ENCODE peak calls at places on chromosomes 7 and 10, in six cellular contexts. P is HFF-Myc; Y is cardiac fibroblast; O is CD8-positive, alpha-beta memory T cell; E is choroid plexus epithelial cell; W is mesenchymal stem cell. L is an unnamed sample.

GRCh38 chr7:22302193-22302592 is 54.8 kb downstream of the RAPGEF5 start:
- DNase-seq in W (no peak), O (no peak), E (no peak), Y (no peak), P (no peak), L (no peak)

GRCh38 chr10:63707254-63707910 is 186.2 kb downstream of the REEP3 start:
- DNase-seq in Y (peak), E (peak), O (no peak), P (peak), W (peak), L (no peak)

GRCh38 chr10:1513221-1513620 is 224.1 kb downstream of the ADARB2 start:
- DNase-seq in O (no peak), P (no peak), E (no peak), W (no peak), Y (no peak), L (no peak)

GRCh38 chr7:2845193-2845592 is 1.1 kb upstream of the GNA12 start:
- DNase-seq in E (no peak), O (no peak), Y (no peak), P (no peak), W (no peak), L (no peak)

GRCh38 chr10:106498675-106499074 is 665.8 kb downstream of the SORCS1 start:
- DNase-seq in P (no peak), E (no peak), Y (no peak), W (no peak), O (no peak), L (no peak)

GRCh38 chr10:16712883-16713282 is 104.3 kb downstream of the RSU1 start:
- DNase-seq in P (no peak), Y (no peak), O (no peak), W (no peak), E (no peak), L (no peak)

GRCh38 chr10:95628786-95629185 is 27.7 kb downstream of the ALDH18A1 start:
- DNase-seq in O (no peak), E (peak), P (no peak), Y (no peak), W (no peak), L (no peak)

GRCh38 chr10:96089116-96089515 is 41.0 kb upstream of the ZNF518A start:
- DNase-seq in O (no peak), P (no peak), W (no peak), Y (no peak), E (no peak), L (no peak)

GRCh38 chr10:98344589-98345038 is 70.4 kb downstream of the PYROXD2 start:
- DNase-seq in W (peak), E (peak), P (no peak), Y (peak), O (no peak), L (no peak)

GRCh38 chr10:1525354-1526162 is 211.8 kb downstream of the ADARB2 start:
- DNase-seq in W (no peak), Y (no peak), P (no peak), E (no peak), O (no peak), L (no peak)

GRCh38 chr10:11573497-11573896 is 38.0 kb downstream of the USP6NL start:
- DNase-seq in O (no peak), E (peak), P (no peak), W (peak), Y (peak), L (no peak)

GRCh38 chr10:51168086-51168815 is 94.0 kb downstream of the PRKG1 start:
- DNase-seq in Y (no peak), W (no peak), O (no peak), E (no peak), P (no peak), L (no peak)

GRCh38 chr10:118471863-118472262 is 123.6 kb downstream of the PRLHR start:
- DNase-seq in E (peak), O (no peak), Y (peak), P (peak), W (no peak), L (no peak)

GRCh38 chr10:90583416-90583815 is 274.4 kb downstream of the HTR7 start:
- DNase-seq in O (no peak), W (no peak), E (no peak), P (no peak), Y (no peak), L (no peak)

GRCh38 chr10:50421026-50421719 is 169.9 kb upstream of the ASAH2 start:
- DNase-seq in W (peak), O (no peak), Y (peak), E (peak), P (no peak), L (no peak)

GRCh38 chr10:11441151-11441535 is 170.3 kb downstream of the USP6NL start:
- DNase-seq in P (no peak), W (no peak), O (no peak), E (no peak), Y (no peak), L (no peak)

GRCh38 chr10:1120761-1121160 is 64.6 kb downstream of the WDR37 start:
- DNase-seq in Y (no peak), W (no peak), O (no peak), E (no peak), P (no peak), L (no peak)

GRCh38 chr7:155754165-155754564 is 58.1 kb downstream of the SHH start:
- DNase-seq in W (no peak), O (no peak), Y (no peak), P (no peak), E (no peak), L (no peak)

GRCh38 chr10:52771534-52772455 is 789 bp downstream of the MBL2 start:
- DNase-seq in W (no peak), O (no peak), P (no peak), Y (no peak), E (no peak), L (no peak)

GRCh38 chr7:148699772-148700629 is 1.3 kb downstream of the CUL1 start:
- DNase-seq in P (no peak), Y (peak), E (peak), W (peak), O (no peak), L (no peak)

GRCh38 chr7:156816943-156817572 is 75.9 kb downstream of the LMBR1 start:
- DNase-seq in E (peak), W (peak), Y (peak), P (no peak), O (no peak), L (no peak)

GRCh38 chr10:102230861-102231356 is 4.8 kb downstream of the ELOVL3 start:
- DNase-seq in Y (peak), P (no peak), W (no peak), E (peak), O (peak), L (no peak)

GRCh38 chr10:73992899-73993788 is 4.8 kb upstream of the VCL start:
- DNase-seq in E (peak), P (no peak), O (no peak), W (peak), Y (peak), L (no peak)

GRCh38 chr7:7808156-7808555 is 89.7 kb upstream of the RPA3 start:
- DNase-seq in E (peak), O (no peak), W (peak), P (no peak), Y (peak), L (no peak)

GRCh38 chr10:110798340-110798739 is 73.4 kb upstream of the PDCD4 start:
- DNase-seq in E (no peak), Y (no peak), P (no peak), O (no peak), W (no peak), L (no peak)

GRCh38 chr10:34811968-34812514 is 3.1 kb downstream of the PARD3 start:
- DNase-seq in E (peak), Y (no peak), O (no peak), P (no peak), W (peak), L (no peak)

GRCh38 chr7:303884-304573 is 14.1 kb downstream of the FOXL3 start:
- DNase-seq in O (no peak), E (no peak), Y (no peak), W (no peak), P (no peak), L (no peak)

GRCh38 chr7:39979406-39980073 is 29.5 kb downstream of the CDK13 start:
- DNase-seq in E (no peak), O (peak), P (no peak), W (no peak), Y (no peak), L (peak)

GRCh38 chr7:82288769-82289535 is 154.6 kb downstream of the CACNA2D1 start:
- DNase-seq in E (peak), P (no peak), W (no peak), O (no peak), Y (peak), L (no peak)

GRCh38 chr10:129646921-129647320 is 179.9 kb downstream of the MGMT start:
- DNase-seq in E (no peak), P (no peak), O (no peak), W (no peak), Y (no peak), L (no peak)

GRCh38 chr10:70232155-70232858 is 922 bp downstream of the PPA1 start:
- DNase-seq in Y (peak), P (no peak), E (peak), W (peak), O (peak), L (peak)

GRCh38 chr10:124126139-124126538 is 32.7 kb upstream of the CHST15 start:
- DNase-seq in E (no peak), Y (no peak), W (no peak), P (no peak), O (no peak), L (no peak)

GRCh38 chr7:111605246-111605645 is 43.0 kb upstream of the IMMP2L start:
- DNase-seq in Y (no peak), W (no peak), O (no peak), P (no peak), E (no peak), L (no peak)

GRCh38 chr7:101216860-101217387 is 457 bp downstream of the PLOD3 start:
- DNase-seq in E (no peak), W (no peak), P (no peak), Y (no peak), O (no peak), L (no peak)

GRCh38 chr7:20170626-20171025 is 46.6 kb downstream of the MACC1 start:
- DNase-seq in O (no peak), W (no peak), E (no peak), Y (no peak), P (no peak), L (no peak)

GRCh38 chr10:118405933-118406332 is 63.8 kb upstream of the FAM204A start:
- DNase-seq in P (no peak), W (no peak), E (peak), O (no peak), Y (no peak), L (no peak)

GRCh38 chr10:28492093-28492492 is 40.8 kb upstream of the WAC start:
- DNase-seq in W (no peak), O (no peak), Y (peak), E (no peak), P (no peak), L (no peak)

GRCh38 chr10:110163841-110164240 is 43.6 kb upstream of the MXI1 start:
- DNase-seq in W (no peak), O (no peak), E (no peak), P (no peak), Y (no peak), L (no peak)

GRCh38 chr10:6144609-6145413 is 56.0 kb downstream of the RBM17 start:
- DNase-seq in Y (peak), O (peak), W (peak), E (peak), P (no peak), L (peak)

DNA sequence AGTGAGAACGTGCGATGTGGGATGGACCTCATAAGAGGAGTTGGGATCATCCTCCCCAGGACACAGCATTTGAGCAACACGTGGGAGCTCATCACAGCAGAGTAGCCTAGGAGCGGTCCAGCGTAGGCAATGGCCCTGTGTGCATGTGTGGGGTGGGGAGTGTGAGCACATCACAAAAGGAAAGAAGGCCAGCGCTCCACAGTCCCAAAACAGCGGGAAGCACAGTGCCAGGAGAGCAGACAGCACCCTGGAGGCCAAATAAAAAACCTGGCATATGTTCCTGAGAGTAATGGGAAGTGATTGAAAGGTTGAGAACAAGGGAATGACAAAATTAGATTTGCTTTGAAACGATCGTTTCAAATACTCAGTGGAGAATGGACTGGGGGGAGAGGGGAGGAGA is 226.0 kb downstream of the C7orf25 start:
- DNase-seq in W (no peak), P (no peak), O (no peak), Y (no peak), E (no peak), L (no peak)
- H3K4me3 ChIP-seq in W (no peak), P (no peak), O (no peak), Y (no peak), E (no peak), L (no peak)

GRCh38 chr7:73717025-73717807 is 2.3 kb downstream of the STX1A start:
- DNase-seq in W (peak), P (no peak), E (peak), Y (peak), O (no peak), L (no peak)

GRCh38 chr7:73718905-73719805 is at the start of gene STX1A:
- DNase-seq in W (peak), P (no peak), O (peak), E (peak), Y (peak), L (no peak)

GRCh38 chr7:73719806-73720169 is 319 bp upstream of the STX1A start:
- DNase-seq in O (no peak), E (no peak), W (peak), Y (peak), P (no peak), L (no peak)

GRCh38 chr7:73717991-73718405 is 1.5 kb downstream of the STX1A start:
- DNase-seq in W (peak), E (peak), O (peak), P (peak), Y (peak), L (peak)

DNA sequence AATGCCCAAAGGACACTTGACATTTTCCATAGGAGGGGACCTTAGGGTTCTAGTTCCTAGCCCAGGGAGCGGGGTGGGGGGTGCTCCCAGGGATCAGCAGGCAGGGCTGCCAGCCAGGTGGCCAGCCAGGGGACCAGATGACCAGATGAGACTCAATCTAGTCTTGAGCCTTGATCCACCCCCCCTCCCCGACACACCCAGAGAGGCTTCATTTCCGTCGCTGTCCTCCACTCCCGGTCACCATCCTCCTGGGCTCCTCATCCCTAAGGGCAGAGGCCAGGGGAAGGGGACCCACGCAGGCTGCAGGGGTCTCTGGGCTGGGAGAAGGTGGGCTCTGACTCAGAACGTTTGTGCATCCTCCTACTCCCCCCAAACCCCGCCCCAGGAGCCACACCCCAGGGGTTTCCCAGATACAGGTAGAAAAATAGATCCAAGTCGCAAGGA is 1.0 kb downstream of the STX1A start:
- DNase-seq in E (no peak), Y (no peak), W (no peak), O (no peak), P (no peak), L (no peak)
- H3K4me3 ChIP-seq in E (peak), Y (peak), W (peak), O (peak), P (peak), L (peak)

GRCh38 chr7:131762753-131763152 is 206.3 kb upstream of the PODXL start:
- DNase-seq in P (no peak), Y (no peak), O (no peak), W (no peak), E (no peak), L (no peak)
- H3K4me3 ChIP-seq in P (no peak), Y (no peak), O (no peak), W (no peak), E (no peak), L (no peak)

DNA sequence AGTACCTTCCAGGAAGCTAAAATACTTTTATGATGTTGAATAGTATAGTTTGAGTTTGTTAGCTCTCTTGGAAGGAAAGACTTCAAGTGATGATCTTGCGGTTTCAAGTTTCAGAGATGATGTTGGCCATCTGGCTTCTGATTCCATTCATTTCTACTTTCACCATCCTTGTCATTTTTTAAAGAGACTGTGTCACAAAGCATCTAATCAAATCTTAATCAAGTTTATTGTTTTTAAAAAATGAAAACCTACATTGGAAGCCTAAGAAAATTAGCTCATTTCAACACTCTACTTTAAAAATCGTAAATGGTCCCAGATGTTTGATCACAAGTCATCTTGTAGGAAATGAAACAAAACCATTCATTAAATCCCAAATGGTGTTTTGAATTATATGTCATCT is 5.0 kb upstream of the HERPUD2 start:
- DNase-seq in W (no peak), E (no peak), P (no peak), O (no peak), Y (no peak), L (no peak)
- H3K4me3 ChIP-seq in W (no peak), E (no peak), P (no peak), O (no peak), Y (no peak), L (no peak)

L was measured in Jurkat, Clone E6-1.